ENCODE peak calls at places on chromosomes 5 and 9, in eight cellular contexts. N is fibroblast of pulmonary artery; J is CD8-positive, alpha-beta T cell; H is heart left ventricle; Y is lower leg skin; I is dorsolateral prefrontal cortex; W is BE2C; C is GM12865. L is an unnamed sample.

GRCh38 chr9:109588415-109588814 is 90.3 kb upstream of the PTPN3 start:
- DNase-seq in N (no peak), J (no peak), H (no peak), Y (no peak), I (no peak), W (no peak), C (no peak), L (no peak)

GRCh38 chr9:121645853-121646807 is 5.3 kb upstream of the DAB2IP start:
- DNase-seq in N (no peak), J (no peak), H (peak), Y (no peak), I (peak), W (no peak), C (no peak), L (no peak)

GRCh38 chr5:89597878-89598277 is 714.9 kb upstream of the MEF2C start:
- DNase-seq in N (no peak), J (no peak), H (no peak), Y (no peak), I (no peak), W (no peak), C (peak), L (peak)

GRCh38 chr5:19795218-19795617 is 192.8 kb downstream of the CDH18 start:
- DNase-seq in N (peak), J (no peak), H (no peak), Y (no peak), I (no peak), W (peak), C (no peak), L (no peak)

GRCh38 chr9:7536310-7536939 is 263.2 kb downstream of the DMAC1 start:
- DNase-seq in N (peak), J (no peak), H (peak), Y (no peak), I (no peak), W (peak), C (peak), L (peak)

GRCh38 chr9:134522502-134522848 is 119.1 kb upstream of the COL5A1 start:
- DNase-seq in N (no peak), J (no peak), H (no peak), Y (no peak), I (no peak), W (no peak), C (no peak), L (no peak)

GRCh38 chr9:124415102-124415851 is at the start of gene PSMB7:
- DNase-seq in N (peak), J (peak), H (peak), Y (peak), I (peak), W (peak), C (peak), L (peak)

GRCh38 chr9:4581031-4581760 is 80.9 kb upstream of the PLPP6 start:
- DNase-seq in N (no peak), J (no peak), H (no peak), Y (no peak), I (no peak), W (no peak), C (no peak), L (no peak)

GRCh38 chr9:124544535-124544934 is 37.3 kb upstream of the NR5A1 start:
- DNase-seq in N (no peak), J (no peak), H (no peak), Y (no peak), I (no peak), W (no peak), C (no peak), L (no peak)

GRCh38 chr5:138488481-138488945 is 23.2 kb downstream of the EGR1 start:
- DNase-seq in N (peak), J (no peak), H (no peak), Y (no peak), I (no peak), W (no peak), C (no peak), L (no peak)

GRCh38 chr5:169029661-169030274 is 271.2 kb downstream of the SLIT3 start:
- DNase-seq in N (no peak), J (no peak), H (no peak), Y (no peak), I (no peak), W (no peak), C (no peak), L (no peak)

GRCh38 chr5:95709967-95710650 is 21.0 kb upstream of the RHOBTB3 start:
- DNase-seq in N (peak), J (no peak), H (peak), Y (no peak), I (no peak), W (peak), C (no peak), L (no peak)

GRCh38 chr9:72337286-72337685 is 27.7 kb downstream of the ZFAND5 start:
- DNase-seq in N (no peak), J (no peak), H (no peak), Y (no peak), I (no peak), W (no peak), C (no peak), L (no peak)

GRCh38 chr5:160970605-160971191 is 118.7 kb upstream of the ATP10B start:
- DNase-seq in N (no peak), J (no peak), H (no peak), Y (no peak), I (no peak), W (no peak), C (peak), L (no peak)
- TF ChIP-seq CTCF in N (no peak), J (no peak), H (no peak), Y (no peak), I (peak), W (peak), C (peak), L (peak)

GRCh38 chr9:130030821-130031481 is 12.0 kb downstream of the FNBP1 start:
- DNase-seq in N (no peak), J (no peak), H (no peak), Y (no peak), I (no peak), W (no peak), C (peak), L (no peak)
- H3K4me3 ChIP-seq in N (no peak), J (no peak), H (no peak), Y (no peak), I (no peak), W (no peak), C (peak), L (peak)

DNA sequence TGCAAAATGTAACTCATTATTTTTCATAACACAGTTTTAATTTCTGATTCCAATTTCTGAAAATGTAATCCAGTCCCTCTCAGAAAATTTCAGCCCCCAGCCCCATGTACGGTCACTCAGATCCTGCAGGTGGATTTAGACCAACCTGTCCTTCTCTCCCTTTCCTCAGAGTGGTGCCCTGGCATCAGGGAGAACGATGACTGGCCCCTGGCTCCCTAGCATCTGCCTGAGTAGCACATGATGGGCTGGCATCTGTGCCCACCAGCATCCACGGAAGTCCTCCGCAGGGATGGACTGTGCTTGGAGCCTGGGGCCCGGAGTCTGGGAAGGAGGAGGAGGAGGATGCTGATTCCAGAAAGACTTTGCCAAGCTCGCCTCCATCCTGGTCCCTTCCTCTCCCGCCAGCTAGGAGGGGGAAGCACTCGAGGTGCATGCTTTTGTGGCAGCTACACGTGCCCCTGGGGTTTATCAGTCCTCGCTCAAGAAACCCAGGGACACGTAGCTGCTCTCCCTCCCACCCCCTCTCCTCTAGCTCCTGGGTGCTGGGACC is 54.4 kb upstream of the RUFY1 start:
- DNase-seq in N (no peak), J (no peak), H (no peak), Y (no peak), I (no peak), W (no peak), C (no peak), L (no peak)
- TF ChIP-seq CTCF in N (no peak), J (no peak), H (no peak), Y (no peak), I (no peak), W (peak), C (peak), L (peak)

DNA sequence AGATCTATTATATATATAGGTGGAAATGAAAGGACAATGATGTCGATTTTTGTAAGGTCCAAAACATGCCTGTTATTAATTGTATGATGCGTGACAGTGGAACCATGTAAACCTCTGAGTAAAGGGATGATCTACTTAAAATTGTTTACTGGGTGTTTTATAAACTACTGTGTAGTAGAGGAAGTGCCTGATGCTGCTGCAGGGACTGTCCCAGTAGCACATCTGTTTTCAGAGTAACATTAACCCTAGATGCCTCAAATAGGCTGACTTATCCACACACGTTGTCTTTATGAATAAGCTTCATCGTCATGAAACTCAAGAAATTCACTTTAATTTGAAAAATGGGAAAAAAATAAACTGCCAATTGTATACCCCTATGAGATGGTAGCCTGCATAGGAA is 1.7 kb downstream of the CAMK4 start:
- DNase-seq in N (no peak), J (no peak), H (no peak), Y (no peak), I (no peak), W (no peak), C (peak), L (no peak)
- H3K4me3 ChIP-seq in N (no peak), J (peak), H (no peak), Y (no peak), I (peak), W (peak), C (peak), L (peak)

GRCh38 chr5:35777358-35778087 is 79.2 kb upstream of the IL7R start:
- DNase-seq in N (peak), J (peak), H (no peak), Y (peak), I (no peak), W (peak), C (peak), L (peak)
- TF ChIP-seq CTCF in N (peak), J (peak), H (peak), Y (no peak), I (peak), W (peak), C (peak), L (peak)

GRCh38 chr9:104988539-104988938 is 60.6 kb upstream of the ABCA1 start:
- DNase-seq in N (peak), J (no peak), H (no peak), Y (no peak), I (no peak), W (no peak), C (no peak), L (no peak)

GRCh38 chr9:104984994-104985393 is 57.0 kb upstream of the ABCA1 start:
- DNase-seq in N (no peak), J (no peak), H (no peak), Y (no peak), I (no peak), W (no peak), C (no peak), L (no peak)

GRCh38 chr9:104984541-104984940 is 56.6 kb upstream of the ABCA1 start:
- DNase-seq in N (no peak), J (no peak), H (no peak), Y (no peak), I (no peak), W (no peak), C (no peak), L (no peak)

GRCh38 chr9:104986096-104986495 is 58.1 kb upstream of the ABCA1 start:
- DNase-seq in N (no peak), J (no peak), H (no peak), Y (no peak), I (no peak), W (no peak), C (no peak), L (no peak)

GRCh38 chr9:104987743-104988142 is 59.8 kb upstream of the ABCA1 start:
- DNase-seq in N (peak), J (no peak), H (no peak), Y (no peak), I (no peak), W (no peak), C (no peak), L (no peak)
- H3K4me3 ChIP-seq in N (no peak), J (no peak), H (no peak), Y (no peak), I (no peak), W (no peak), C (no peak), L (no peak)

DNA sequence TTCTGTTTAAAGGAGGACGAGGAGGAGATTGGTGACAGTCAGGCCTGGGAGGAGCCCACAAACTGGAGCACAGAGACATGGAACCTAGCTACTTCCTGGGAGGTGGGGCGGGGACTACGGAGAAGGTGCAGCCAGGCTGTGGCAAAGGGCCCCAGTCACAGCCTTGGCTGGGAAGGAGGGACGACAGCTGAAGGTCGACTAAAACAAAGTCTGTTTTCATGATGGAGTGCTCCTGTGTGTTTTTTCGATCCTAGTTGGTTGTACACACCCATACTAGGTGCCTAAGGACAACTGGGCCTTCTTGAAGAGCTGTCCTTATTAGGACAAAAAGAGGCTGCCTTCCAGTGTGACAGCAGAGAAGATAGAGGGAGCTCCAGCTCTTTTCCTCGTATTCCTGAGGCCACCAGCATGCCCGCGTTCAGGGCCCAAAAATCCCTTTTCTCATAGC is 2.9 kb downstream of the CCDC107 start:
- DNase-seq in N (peak), J (no peak), H (no peak), Y (no peak), I (no peak), W (no peak), C (no peak), L (no peak)
- TF ChIP-seq CTCF in N (peak), J (no peak), H (peak), Y (no peak), I (peak), W (peak), C (no peak), L (no peak)